ENCODE peak calls at places on chromosomes 3 and 15, in five cellular contexts. K, S, Z, X and Q are unnamed samples.

GRCh38 chr15:53453253-53454105 is 306.0 kb downstream of the WDR72 start:
- DNase-seq in K (no peak), S (no peak), Z (no peak), X (no peak), Q (no peak)

GRCh38 chr15:31364301-31365031 is 37.8 kb downstream of the KLF13 start:
- DNase-seq in K (no peak), S (no peak), Z (no peak), X (no peak), Q (no peak)

GRCh38 chr3:49171119-49171774 is at the start of gene KLHDC8B:
- DNase-seq in K (peak), S (peak), Z (peak), X (no peak), Q (peak)

GRCh38 chr3:107800705-107801104 is 277.9 kb downstream of the BBX start:
- DNase-seq in K (no peak), S (no peak), Z (no peak), X (no peak), Q (no peak)

GRCh38 chr3:42490243-42490642 is 12.2 kb upstream of the VIPR1 start:
- DNase-seq in K (no peak), S (no peak), Z (no peak), X (no peak), Q (no peak)

GRCh38 chr3:127589600-127590281 is 792 bp downstream of the TPRA1 start:
- DNase-seq in K (peak), S (peak), Z (no peak), X (no peak), Q (no peak)

GRCh38 chr3:23592961-23593931 is 212.5 kb upstream of the UBE2E1 start:
- DNase-seq in K (no peak), S (no peak), Z (no peak), X (no peak), Q (no peak)

GRCh38 chr15:57570994-57571393 is 20.7 kb upstream of the MYZAP start:
- DNase-seq in K (no peak), S (no peak), Z (no peak), X (no peak), Q (no peak)

GRCh38 chr3:69113536-69113935 is 8.9 kb downstream of the LMOD3 start:
- DNase-seq in K (no peak), S (peak), Z (no peak), X (no peak), Q (no peak)